ENCODE peak calls at places on chromosomes 4 and X, in nine cellular contexts. Y, Z, R, O, H, Q, I, P and U are unnamed samples.

GRCh38 chrX:42176790-42177189 is 253.4 kb upstream of the CASK start:
- DNase-seq in P (no peak), Q (no peak), Z (no peak), O (no peak), H (no peak), I (no peak), R (no peak), Y (no peak), U (no peak)

GRCh38 chr4:154618708-154619315 is 6.4 kb upstream of the FGG start:
- DNase-seq in P (peak), I (peak), O (no peak), Z (peak), R (no peak), Y (no peak), Q (peak), H (peak), U (no peak)

GRCh38 chrX:1444896-1445480 is 7.7 kb downstream of the ASMTL start:
- DNase-seq in Y (no peak), Q (no peak), P (no peak), R (no peak), I (no peak), H (no peak), Z (no peak), O (no peak), U (no peak)

GRCh38 chrX:95733426-95733825 is 951.2 kb upstream of the DIAPH2 start:
- DNase-seq in R (no peak), Q (no peak), Y (no peak), H (no peak), Z (no peak), I (no peak), O (no peak), P (no peak), U (no peak)

GRCh38 chrX:133254666-133255065 is 36.5 kb upstream of the TFDP3 start:
- DNase-seq in P (no peak), O (no peak), Z (no peak), H (no peak), Q (no peak), R (no peak), Y (no peak), I (peak), U (no peak)

GRCh38 chr4:3369781-3370660 is 71.7 kb upstream of the HGFAC start:
- DNase-seq in R (no peak), Z (peak), I (peak), H (peak), Y (peak), O (no peak), P (no peak), Q (peak), U (no peak)

GRCh38 chr4:16442296-16442695 is 216.0 kb upstream of the TAPT1 start:
- DNase-seq in O (no peak), P (no peak), R (no peak), Q (no peak), H (no peak), Z (no peak), Y (no peak), I (no peak), U (no peak)

GRCh38 chrX:114626323-114626722 is 42.4 kb downstream of the HTR2C start:
- DNase-seq in P (no peak), R (no peak), I (peak), O (no peak), Q (no peak), Y (no peak), Z (no peak), H (no peak), U (no peak)

GRCh38 chr4:8195841-8196460 is 3.1 kb upstream of the SH3TC1 start:
- DNase-seq in R (no peak), Q (no peak), O (no peak), Y (no peak), Z (no peak), P (no peak), H (no peak), I (no peak), U (no peak)

GRCh38 chr4:135838889-135839288 is 1637.3 kb upstream of the PABPC4L start:
- DNase-seq in Z (no peak), H (no peak), O (no peak), R (no peak), Q (peak), I (peak), P (no peak), Y (no peak), U (no peak)

GRCh38 chr4:187209921-187210613 is 486.4 kb upstream of the FAT1 start:
- DNase-seq in H (no peak), I (peak), Q (no peak), O (no peak), Z (no peak), P (no peak), R (no peak), Y (no peak), U (no peak)

GRCh38 chr4:55351824-55352223 is 5.8 kb downstream of the SRD5A3 start:
- DNase-seq in Z (no peak), O (no peak), H (no peak), P (no peak), Q (no peak), Y (no peak), I (no peak), R (no peak), U (no peak)

GRCh38 chr4:127783026-127783769 is 1.1 kb downstream of the HSPA4L start:
- DNase-seq in H (peak), O (no peak), I (peak), Z (peak), Q (no peak), P (peak), Y (peak), R (no peak), U (no peak)

GRCh38 chrX:48918303-48918643 is 551 bp downstream of the PIM2 start:
- DNase-seq in Q (no peak), P (no peak), H (no peak), O (no peak), Z (no peak), I (no peak), Y (no peak), R (no peak), U (no peak)

GRCh38 chrX:139930923-139931645 is 1.8 kb downstream of the ATP11C start:
- DNase-seq in P (peak), H (no peak), Y (no peak), R (no peak), O (peak), Z (peak), I (peak), Q (no peak), U (no peak)

GRCh38 chrX:134753185-134754008 is 95.1 kb upstream of the PLAC1 start:
- DNase-seq in Y (no peak), R (no peak), I (peak), P (no peak), O (no peak), Q (peak), Z (no peak), H (no peak), U (peak)

GRCh38 chr4:148071009-148071408 is 339.1 kb downstream of the ARHGAP10 start:
- DNase-seq in Y (no peak), Z (no peak), R (no peak), I (no peak), H (no peak), O (no peak), Q (no peak), P (no peak), U (no peak)

GRCh38 chr4:40395166-40395900 is 60.2 kb downstream of the CHRNA9 start:
- DNase-seq in Y (no peak), Z (no peak), H (no peak), O (no peak), P (no peak), R (no peak), Q (no peak), I (no peak), U (no peak)

GRCh38 chrX:118171354-118171753 is 54.7 kb upstream of the KLHL13 start:
- DNase-seq in H (no peak), Q (no peak), I (no peak), Y (no peak), R (no peak), P (no peak), O (no peak), Z (no peak), U (no peak)

GRCh38 chr4:57078685-57079521 is 31.3 kb downstream of the IGFBP7 start:
- DNase-seq in Y (no peak), P (no peak), Z (no peak), Q (peak), I (peak), H (no peak), R (no peak), O (no peak), U (no peak)

GRCh38 chrX:103918050-103918449 is 44.4 kb upstream of the TMSB15B start:
- DNase-seq in P (peak), H (peak), Q (peak), I (peak), Z (peak), R (no peak), O (peak), Y (peak), U (no peak)

GRCh38 chrX:131778269-131779218 is 234.7 kb downstream of the OR13H1 start:
- DNase-seq in R (no peak), Q (no peak), Y (no peak), H (no peak), P (no peak), I (peak), O (no peak), Z (no peak), U (no peak)

GRCh38 chrX:135543924-135544323 is 23.5 kb downstream of the INTS6L start:
- DNase-seq in Z (peak), P (no peak), Y (no peak), O (peak), R (no peak), I (no peak), Q (no peak), H (no peak), U (no peak)

GRCh38 chrX:96379951-96380350 is 304.7 kb upstream of the DIAPH2 start:
- DNase-seq in O (no peak), P (no peak), Z (no peak), I (no peak), Q (no peak), H (no peak), R (no peak), Y (no peak), U (no peak)